ENCODE peak calls at places on chromosome 19, in eight cellular contexts. P is left cardiac atrium; T is activated CD4-positive, alpha-beta T cell treated with anti-CD3 and anti-CD28 coated beads, Interleukin-2, amount 50 U/mL, for 1 hour; J is thyroid gland; C is spleen; W is left ventricle myocardium inferior; H is NCI-H748 treated with DMSO at 0.1 percent for 48 hours; S is HFFc6. F is an unnamed sample.

GRCh38 chr19:30317403-30317802 is 54.8 kb upstream of the ZNF536 start:
- DNase-seq in P (no peak), T (no peak), J (no peak), C (no peak), W (no peak), H (no peak), S (no peak), F (peak; percentile 62)

GRCh38 chr19:41016488-41017071 is 25.5 kb downstream of the CYP2B6 start:
- DNase-seq in P (no peak), T (no peak), J (no peak), C (no peak), W (no peak), H (no peak), S (no peak), F (no peak)

GRCh38 chr19:19257137-19257536 is 16.0 kb downstream of the TM6SF2 start:
- DNase-seq in P (no peak), T (no peak), J (no peak), C (no peak), W (no peak), H (no peak), S (no peak), F (no peak)

GRCh38 chr19:29687244-29687896 is 22.1 kb downstream of the PLEKHF1 start:
- DNase-seq in P (no peak), T (no peak), J (no peak), C (peak; percentile 58), W (no peak), H (no peak), S (peak; percentile 96), F (no peak)

GRCh38 chr19:40685563-40685962 is 4.9 kb downstream of the NUMBL start:
- DNase-seq in P (no peak), T (no peak), J (no peak), C (no peak), W (no peak), H (no peak), S (no peak), F (no peak)

GRCh38 chr19:21109116-21109515 is 27.1 kb downstream of the ZNF714 start:
- DNase-seq in P (no peak), T (no peak), J (no peak), C (no peak), W (no peak), H (no peak), S (no peak), F (no peak)

GRCh38 chr19:51097166-51097736 is 11.0 kb downstream of the CTU1 start:
- DNase-seq in P (peak; percentile 72), T (peak; percentile 71), J (peak; percentile 49), C (peak; percentile 92), W (peak; percentile 56), H (peak; percentile 69), S (peak; percentile 47), F (peak; percentile 91)

GRCh38 chr19:39813264-39813998 is 20.5 kb downstream of the DYRK1B start:
- DNase-seq in P (no peak), T (no peak), J (no peak), C (no peak), W (no peak), H (no peak), S (no peak), F (no peak)

GRCh38 chr19:40358773-40359172 is 10.3 kb downstream of the PLD3 start:
- DNase-seq in P (no peak), T (no peak), J (no peak), C (no peak), W (no peak), H (no peak), S (no peak), F (peak; percentile 70)

GRCh38 chr19:13554506-13555235 is 48.4 kb upstream of the CACNA1A start:
- DNase-seq in P (no peak), T (no peak), J (no peak), C (no peak), W (no peak), H (no peak), S (no peak), F (no peak)

GRCh38 chr19:18710186-18710585 is 26.7 kb downstream of the CRTC1 start:
- DNase-seq in P (no peak), T (no peak), J (no peak), C (no peak), W (no peak), H (no peak), S (no peak), F (no peak)

GRCh38 chr19:39987167-39987566 is 9.7 kb upstream of the ZNF546 start:
- DNase-seq in P (no peak), T (no peak), J (no peak), C (no peak), W (no peak), H (no peak), S (no peak), F (no peak)

F was measured in aorta.